ENCODE peak calls at places on chromosomes 5 and 9, in six cellular contexts. L, M, A, H, X and K are unnamed samples.

GRCh38 chr5:139976703-139977102 is 66.4 kb downstream of the NRG2 start:
- DNase-seq in L (no peak), M (no peak), A (no peak), H (no peak), X (no peak), K (no peak)

GRCh38 chr5:150278046-150278760 is 11.4 kb downstream of the CAMK2A start:
- DNase-seq in L (peak; percentile 31), M (no peak), A (no peak), H (no peak), X (no peak), K (peak; percentile 44)

GRCh38 chr5:63961125-63961597 is 1.1 kb downstream of the HTR1A start:
- DNase-seq in L (no peak), M (no peak), A (no peak), H (no peak), X (no peak), K (no peak)

GRCh38 chr5:13735686-13736085 is 208.8 kb downstream of the DNAH5 start:
- DNase-seq in L (no peak), M (no peak), A (no peak), H (no peak), X (no peak), K (no peak)

GRCh38 chr5:1174122-1174936 is 27.1 kb upstream of the SLC6A19 start:
- DNase-seq in L (peak; percentile 80), M (peak; percentile 84), A (no peak), H (peak; percentile 12), X (no peak), K (peak; percentile 82)

GRCh38 chr9:136044971-136045594 is 50.0 kb downstream of the NACC2 start:
- DNase-seq in L (no peak), M (peak; percentile 45), A (no peak), H (no peak), X (no peak), K (no peak)

GRCh38 chr9:87238545-87238944 is 259.1 kb upstream of the DAPK1 start:
- DNase-seq in L (peak; percentile 51), M (no peak), A (no peak), H (no peak), X (no peak), K (peak; percentile 46)

GRCh38 chr5:68494771-68495170 is 279.2 kb downstream of the PIK3R1 start:
- DNase-seq in L (no peak), M (no peak), A (no peak), H (no peak), X (no peak), K (no peak)

GRCh38 chr5:110063640-110064592 is 374.2 kb downstream of the MAN2A1 start:
- DNase-seq in L (peak; percentile 8), M (no peak), A (no peak), H (no peak), X (no peak), K (no peak)

GRCh38 chr5:149053027-149053705 is 9.7 kb downstream of the SH3TC2 start:
- DNase-seq in L (peak; percentile 62), M (no peak), A (no peak), H (no peak), X (no peak), K (peak; percentile 88)

GRCh38 chr9:127388037-127388855 is 8.7 kb upstream of the SLC2A8 start:
- DNase-seq in L (peak; percentile 96), M (no peak), A (peak; percentile 95), H (peak; percentile 83), X (peak; percentile 84), K (peak; percentile 99)

GRCh38 chr9:88216132-88216995 is 78.1 kb upstream of the SPATA31C2 start:
- DNase-seq in L (no peak), M (no peak), A (no peak), H (no peak), X (no peak), K (no peak)

GRCh38 chr9:108755979-108756378 is 99.8 kb downstream of the ACTL7B start:
- DNase-seq in L (no peak), M (no peak), A (no peak), H (no peak), X (no peak), K (no peak)

GRCh38 chr9:89576404-89576824 is 28.4 kb upstream of the GADD45G start:
- DNase-seq in L (peak; percentile 46), M (no peak), A (peak; percentile 37), H (no peak), X (no peak), K (peak; percentile 66)

GRCh38 chr5:140607031-140607430 is 25.9 kb downstream of the CD14 start:
- DNase-seq in L (no peak), M (no peak), A (no peak), H (no peak), X (no peak), K (peak; percentile 34)

GRCh38 chr5:113067635-113068344 is 91.2 kb downstream of the DCP2 start:
- DNase-seq in L (no peak), M (no peak), A (no peak), H (no peak), X (no peak), K (no peak)

GRCh38 chr9:99105152-99106043 is 485 bp downstream of the TGFBR1 start:
- DNase-seq in L (peak; percentile 86), M (peak; percentile 87), A (peak; percentile 39), H (peak; percentile 15), X (no peak), K (peak; percentile 75)

GRCh38 chr5:139647406-139648204 is 544 bp upstream of the CXXC5 start:
- DNase-seq in L (no peak), M (peak; percentile 25), A (no peak), H (no peak), X (no peak), K (no peak)

GRCh38 chr9:115208503-115208902 is 90.5 kb upstream of the TNC start:
- DNase-seq in L (no peak), M (no peak), A (no peak), H (no peak), X (no peak), K (peak; percentile 46)

GRCh38 chr9:76101472-76101871 is 211.0 kb downstream of the PCSK5 start:
- DNase-seq in L (peak; percentile 2), M (no peak), A (no peak), H (no peak), X (no peak), K (no peak)

GRCh38 chr5:179339996-179340395 is 5.3 kb downstream of the ADAMTS2 start:
- DNase-seq in L (no peak), M (no peak), A (no peak), H (no peak), X (no peak), K (no peak)

GRCh38 chr5:167233507-167233906 is 1057.9 kb upstream of the WWC1 start:
- DNase-seq in L (no peak), M (no peak), A (no peak), H (no peak), X (no peak), K (peak; percentile 14)

GRCh38 chr5:53543401-53543800 is 17.0 kb upstream of the NDUFS4 start:
- DNase-seq in L (peak; percentile 30), M (no peak), A (no peak), H (no peak), X (peak; percentile 40), K (peak; percentile 28)

GRCh38 chr5:50441479-50441815 is 359 bp upstream of the EMB start:
- DNase-seq in L (no peak), M (no peak), A (no peak), H (no peak), X (no peak), K (no peak)

DNA sequence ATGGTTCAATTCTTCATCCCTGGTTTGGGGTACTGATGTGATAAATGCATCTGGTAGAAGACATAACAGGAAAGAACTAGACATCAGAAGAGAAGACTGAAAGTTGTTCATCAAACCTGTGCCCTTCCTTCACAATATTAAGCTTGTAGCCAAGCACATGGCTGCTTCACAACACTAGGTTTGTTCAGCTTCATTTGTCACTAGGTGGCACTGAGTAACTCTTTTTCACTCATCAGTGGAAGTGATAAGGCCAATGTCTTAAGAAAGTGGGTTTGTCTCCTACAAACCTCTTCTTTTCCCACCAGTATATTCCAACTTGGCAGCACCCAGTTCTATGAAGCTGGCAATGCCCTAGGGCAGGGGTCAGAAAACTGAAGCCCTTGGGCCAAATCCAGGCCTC is 26.9 kb downstream of the ZNF484 start:
- DNase-seq in L (no peak), M (no peak), A (peak; percentile 22), H (no peak), X (no peak), K (no peak)
- H3K4me3 ChIP-seq in L (no peak overlapping the region), M (no peak overlapping the region), A (no peak overlapping the region), H (no peak overlapping the region), X (no peak overlapping the region), K (no peak overlapping the region)

DNA sequence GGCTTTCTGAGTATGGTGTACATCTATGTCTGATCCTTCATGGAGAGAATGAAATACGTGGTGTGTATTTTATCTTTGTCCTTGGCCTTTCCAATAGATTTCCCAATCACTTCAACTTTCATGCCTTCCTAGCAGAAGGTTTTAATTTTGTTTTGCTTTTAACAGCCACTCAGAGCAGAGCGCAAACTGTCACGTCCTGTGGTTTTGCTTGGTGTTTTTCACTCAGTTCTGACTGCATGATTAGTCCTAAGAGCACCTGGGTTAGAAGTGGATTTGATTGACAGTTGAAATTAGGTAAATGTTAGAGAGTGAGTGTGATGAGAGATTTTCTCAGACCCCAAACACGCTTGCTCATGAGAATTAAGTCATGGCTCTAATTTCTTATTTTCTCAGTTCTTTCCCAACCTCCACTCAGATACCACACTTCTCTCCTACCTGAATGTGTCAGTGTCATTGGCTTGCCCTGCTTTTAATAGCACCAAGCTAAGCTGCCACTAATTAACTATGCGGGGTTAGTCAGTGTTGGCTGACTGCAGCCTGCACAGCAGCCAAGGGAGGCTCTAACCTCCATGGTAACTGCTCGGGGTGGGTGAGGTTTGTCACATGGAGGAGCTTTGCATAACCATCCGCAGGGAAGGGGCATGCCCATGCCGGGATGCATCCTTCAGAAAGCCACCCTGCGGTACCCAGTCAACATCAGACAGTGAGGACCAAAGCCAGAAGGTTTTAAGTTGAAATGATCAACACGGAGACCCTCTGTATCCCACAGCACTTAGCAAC is 173.4 kb downstream of the NR3C1 start:
- DNase-seq in L (no peak), M (no peak), A (peak; percentile 33), H (no peak), X (no peak), K (peak; percentile 53)
- H3K4me3 ChIP-seq in L (no peak overlapping the region), M (no peak overlapping the region), A (peak overlapping the region; percentile 10), H (peak overlapping the region; percentile 4), X (no peak overlapping the region), K (no peak overlapping the region)

GRCh38 chr9:27276182-27277030 is 20.5 kb downstream of the EQTN start:
- DNase-seq in L (peak; percentile 74), M (no peak), A (peak; percentile 27), H (no peak), X (no peak), K (peak; percentile 75)
- H3K4me3 ChIP-seq in L (no peak overlapping the region), M (no peak overlapping the region), A (no peak overlapping the region), H (no peak overlapping the region), X (no peak overlapping the region), K (peak overlapping the region; percentile 18)

GRCh38 chr5:134530375-134531077 is 5.1 kb downstream of the JADE2 start:
- DNase-seq in L (no peak), M (no peak), A (no peak), H (no peak), X (no peak), K (no peak)
- H3K4me3 ChIP-seq in L (no peak overlapping the region), M (no peak overlapping the region), A (no peak overlapping the region), H (no peak overlapping the region), X (no peak overlapping the region), K (no peak overlapping the region)